ENCODE peak calls at places on chromosomes 3 and 15, in ten cellular contexts. M is GM12878, H is mammary epithelial cell, E is DND-41, Y is Panc1, A is kidney, W is Peyer's patch, G is mesenchymal stem cell, B is cardiac muscle cell, N is HCT116. L is an unnamed sample.

GRCh38 chr15:101810905-101811304 is 1.1 kb upstream of the OR4F15 start:
- DNase-seq in A (no peak), E (no peak), M (no peak), G (peak), Y (no peak), B (peak), W (no peak), H (peak), N (no peak), L (no peak)

GRCh38 chr3:135538123-135538522 is 427.4 kb upstream of the PPP2R3A start:
- DNase-seq in N (no peak), Y (no peak), W (no peak), B (no peak), G (no peak), E (no peak), M (no peak), H (no peak), A (no peak), L (no peak)

GRCh38 chr3:82509951-82510603 is 748.6 kb upstream of the GBE1 start:
- DNase-seq in B (no peak), N (no peak), Y (no peak), E (no peak), M (no peak), W (peak), A (peak), G (no peak), H (peak), L (no peak)

GRCh38 chr3:127682576-127682975 is 9.8 kb downstream of the ABTB1 start:
- DNase-seq in B (no peak), H (no peak), A (peak), W (peak), G (no peak), N (no peak), E (no peak), Y (no peak), M (no peak), L (no peak)

GRCh38 chr3:39960515-39961403 is 151.3 kb downstream of the MYRIP start:
- DNase-seq in B (no peak), N (no peak), M (no peak), E (no peak), G (no peak), H (no peak), A (no peak), W (no peak), Y (no peak), L (no peak)

GRCh38 chr15:59292393-59292792 is 80.3 kb downstream of the MYO1E start:
- DNase-seq in M (no peak), H (peak), N (no peak), G (no peak), A (no peak), Y (no peak), E (no peak), B (no peak), W (no peak), L (no peak)

GRCh38 chr3:172384836-172385235 is 63.4 kb downstream of the GHSR start:
- DNase-seq in G (peak), A (no peak), B (no peak), N (no peak), Y (no peak), E (no peak), W (no peak), M (no peak), H (no peak), L (no peak)

GRCh38 chr15:79524531-79524930 is 92.4 kb downstream of the MINAR1 start:
- DNase-seq in Y (no peak), G (no peak), B (no peak), N (no peak), W (no peak), A (no peak), M (no peak), H (no peak), E (no peak), L (no peak)

GRCh38 chr3:46617941-46618340 is 5.6 kb downstream of the FAM240A start:
- DNase-seq in N (no peak), A (no peak), W (no peak), E (no peak), Y (no peak), G (no peak), H (no peak), B (no peak), M (no peak), L (no peak)

GRCh38 chr3:120688121-120688520 is 6.1 kb upstream of the HGD start:
- DNase-seq in B (no peak), W (no peak), E (no peak), Y (no peak), A (no peak), M (peak), H (no peak), G (peak), N (no peak), L (no peak)

GRCh38 chr3:15055019-15055557 is 10.0 kb downstream of the MRPS25 start:
- DNase-seq in H (no peak), E (no peak), G (no peak), Y (no peak), M (peak), N (no peak), B (no peak), W (no peak), A (no peak), L (no peak)

GRCh38 chr3:184796954-184797353 is 15.0 kb upstream of the VPS8 start:
- DNase-seq in B (no peak), H (no peak), W (no peak), G (no peak), N (no peak), M (no peak), E (no peak), A (no peak), Y (no peak), L (no peak)

GRCh38 chr3:47414161-47414564 is 33.3 kb downstream of the PTPN23 start:
- DNase-seq in B (no peak), M (no peak), Y (no peak), G (no peak), A (no peak), N (no peak), W (no peak), E (no peak), H (no peak), L (no peak)

GRCh38 chr15:58212909-58213526 is 74.8 kb downstream of the AQP9 start:
- DNase-seq in W (no peak), Y (no peak), N (no peak), E (peak), B (peak), M (no peak), H (peak), G (no peak), A (no peak), L (no peak)

GRCh38 chr3:102904629-102905028 is 469.8 kb downstream of the ZPLD1 start:
- DNase-seq in E (no peak), M (no peak), N (no peak), Y (no peak), A (peak), W (peak), H (no peak), B (no peak), G (no peak), L (no peak)

GRCh38 chr3:132064114-132064513 is 29.3 kb upstream of the CPNE4 start:
- DNase-seq in A (no peak), H (no peak), B (peak), N (no peak), M (no peak), W (no peak), Y (no peak), G (no peak), E (no peak), L (no peak)

GRCh38 chr3:31533169-31533870 is 595 bp downstream of the STT3B start:
- DNase-seq in A (peak), Y (no peak), N (no peak), B (peak), H (peak), E (peak), G (peak), W (peak), M (no peak), L (no peak)

GRCh38 chr3:70973558-70973957 is 610.0 kb downstream of the FOXP1 start:
- DNase-seq in G (peak), B (no peak), Y (no peak), N (no peak), M (no peak), H (peak), A (no peak), W (no peak), E (no peak), L (peak)

GRCh38 chr15:81914734-81915234 is 131.0 kb downstream of the MEX3B start:
- DNase-seq in H (no peak), Y (no peak), W (no peak), B (peak), E (no peak), N (no peak), G (no peak), M (no peak), A (no peak), L (no peak)

GRCh38 chr15:65354835-65355172 is 23.0 kb downstream of the IGDCC3 start:
- DNase-seq in H (no peak), G (no peak), E (no peak), M (no peak), W (no peak), Y (no peak), N (no peak), A (peak), B (no peak), L (no peak)

GRCh38 chr3:57951106-57951882 is 56.9 kb upstream of the FLNB start:
- DNase-seq in M (no peak), W (peak), A (peak), G (peak), N (peak), E (no peak), H (peak), Y (no peak), B (peak), L (no peak)

GRCh38 chr3:142680710-142681109 is 43.1 kb upstream of the TRPC1 start:
- DNase-seq in N (no peak), M (no peak), H (peak), B (no peak), E (no peak), G (no peak), A (no peak), W (no peak), Y (no peak), L (no peak)

GRCh38 chr3:104832530-104832929 is 534.2 kb upstream of the ALCAM start:
- DNase-seq in B (no peak), W (no peak), A (no peak), N (no peak), M (no peak), Y (no peak), G (no peak), H (no peak), E (no peak), L (no peak)

GRCh38 chr15:31752363-31752762 is 278.0 kb upstream of the CHRNA7 start:
- DNase-seq in H (peak), E (no peak), W (no peak), G (no peak), M (no peak), B (no peak), A (no peak), N (no peak), Y (no peak), L (no peak)

GRCh38 chr15:74955796-74956647 is 550 bp downstream of the RPP25 start:
- DNase-seq in N (no peak), E (no peak), G (peak), H (no peak), B (peak), Y (no peak), M (no peak), W (peak), A (peak), L (no peak)

GRCh38 chr15:74956648-74957300 is at the start of gene RPP25:
- DNase-seq in M (no peak), N (peak), G (peak), Y (peak), B (peak), H (peak), W (peak), E (no peak), A (peak), L (no peak)

GRCh38 chr15:74958320-74958907 is 1.8 kb upstream of the RPP25 start:
- DNase-seq in H (no peak), N (no peak), M (no peak), G (peak), W (peak), B (peak), A (peak), Y (no peak), E (no peak), L (no peak)

GRCh38 chr15:74958908-74959642 is 2.5 kb upstream of the RPP25 start:
- DNase-seq in E (no peak), G (no peak), B (no peak), H (no peak), W (no peak), M (no peak), A (peak), Y (no peak), N (no peak), L (no peak)

GRCh38 chr15:74957301-74958035 is 896 bp upstream of the RPP25 start:
- DNase-seq in M (no peak), B (peak), H (no peak), W (no peak), E (no peak), Y (no peak), A (peak), G (no peak), N (no peak), L (no peak)
- H3K27ac ChIP-seq in M (no peak), B (no peak), H (no peak), W (peak), E (no peak), Y (peak), A (no peak), G (no peak), N (peak), L (peak)

GRCh38 chr3:147415819-147416218 is 6.7 kb downstream of the ZIC1 start:
- DNase-seq in E (no peak), G (no peak), W (no peak), M (no peak), A (no peak), B (no peak), N (no peak), Y (no peak), H (no peak), L (no peak)

GRCh38 chr3:147418352-147418751 is 9.2 kb downstream of the ZIC1 start:
- DNase-seq in M (no peak), W (no peak), E (no peak), H (no peak), N (no peak), B (no peak), G (no peak), A (no peak), Y (no peak), L (no peak)

GRCh38 chr3:147419062-147419701 is 10.0 kb downstream of the ZIC1 start:
- DNase-seq in B (peak), M (no peak), Y (no peak), E (no peak), W (no peak), A (peak), N (no peak), G (peak), H (no peak), L (no peak)

GRCh38 chr3:147419731-147420360 is 10.7 kb downstream of the ZIC1 start:
- DNase-seq in H (no peak), M (no peak), A (no peak), N (no peak), G (no peak), Y (no peak), E (no peak), B (no peak), W (no peak), L (no peak)

GRCh38 chr3:147417896-147418295 is 8.7 kb downstream of the ZIC1 start:
- DNase-seq in Y (no peak), H (no peak), W (no peak), N (no peak), B (no peak), A (no peak), E (no peak), M (no peak), G (no peak), L (no peak)
- H3K27ac ChIP-seq in Y (no peak), H (no peak), W (no peak), N (no peak), B (no peak), A (no peak), E (no peak), M (no peak), G (no peak), L (no peak)

DNA sequence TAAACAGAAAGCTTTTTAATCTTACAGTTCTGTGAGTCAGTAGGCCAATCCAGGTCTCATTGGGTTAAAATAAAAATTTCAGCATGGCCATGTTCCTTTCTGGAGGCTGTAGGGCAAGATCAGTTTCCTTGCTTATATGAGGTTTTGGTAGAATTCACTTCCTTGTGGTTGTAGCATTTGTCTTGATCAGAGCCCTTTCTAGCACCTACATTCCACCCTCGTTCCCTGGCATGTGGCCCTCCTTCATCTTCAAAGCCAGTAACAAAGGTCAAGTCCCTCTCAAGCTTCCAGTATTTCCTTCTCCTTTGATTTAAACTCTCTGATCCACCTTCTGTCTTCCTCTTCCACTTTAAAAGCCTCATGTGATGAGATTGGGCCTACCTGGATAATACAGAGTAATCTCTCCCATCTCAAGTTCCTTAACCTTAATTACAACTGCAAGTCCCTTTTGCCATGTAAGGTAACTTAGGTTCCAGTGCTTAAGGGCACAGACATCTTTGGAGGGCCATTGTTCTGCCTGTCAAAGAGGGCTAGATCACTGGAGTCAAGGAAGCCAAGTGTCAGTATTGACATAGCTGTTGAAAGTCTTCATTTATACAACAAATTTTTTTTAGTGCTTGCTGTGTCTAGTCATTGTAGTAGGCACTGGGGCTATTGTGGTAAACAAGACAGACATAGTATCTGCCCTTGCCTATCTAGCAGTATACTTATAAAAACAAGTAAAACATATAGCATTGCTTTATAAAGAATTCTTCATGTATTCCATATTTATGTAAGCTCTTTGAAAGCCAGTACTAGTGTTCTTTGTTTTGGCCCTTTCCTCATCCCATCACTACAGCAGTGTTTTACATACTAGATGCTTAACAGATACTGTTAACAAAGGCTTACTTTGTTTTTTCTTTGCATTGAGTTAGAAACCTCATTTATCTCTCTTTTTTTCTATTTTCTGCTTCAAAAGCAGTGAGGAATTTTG is 40.6 kb downstream of the GLCE start:
- DNase-seq in E (no peak), A (no peak), N (peak), B (no peak), H (no peak), M (no peak), Y (no peak), W (no peak), G (no peak), L (no peak)
- H3K27ac ChIP-seq in E (no peak), A (no peak), N (peak), B (peak), H (no peak), M (no peak), Y (no peak), W (no peak), G (no peak), L (no peak)

GRCh38 chr3:161069441-161070251 is 35.5 kb downstream of the B3GALNT1 start:
- DNase-seq in H (peak), G (peak), M (peak), E (peak), A (no peak), N (no peak), W (no peak), Y (peak), B (no peak), L (peak)
- H3K27ac ChIP-seq in H (no peak), G (no peak), M (peak), E (peak), A (no peak), N (no peak), W (no peak), Y (peak), B (no peak), L (peak)

DNA sequence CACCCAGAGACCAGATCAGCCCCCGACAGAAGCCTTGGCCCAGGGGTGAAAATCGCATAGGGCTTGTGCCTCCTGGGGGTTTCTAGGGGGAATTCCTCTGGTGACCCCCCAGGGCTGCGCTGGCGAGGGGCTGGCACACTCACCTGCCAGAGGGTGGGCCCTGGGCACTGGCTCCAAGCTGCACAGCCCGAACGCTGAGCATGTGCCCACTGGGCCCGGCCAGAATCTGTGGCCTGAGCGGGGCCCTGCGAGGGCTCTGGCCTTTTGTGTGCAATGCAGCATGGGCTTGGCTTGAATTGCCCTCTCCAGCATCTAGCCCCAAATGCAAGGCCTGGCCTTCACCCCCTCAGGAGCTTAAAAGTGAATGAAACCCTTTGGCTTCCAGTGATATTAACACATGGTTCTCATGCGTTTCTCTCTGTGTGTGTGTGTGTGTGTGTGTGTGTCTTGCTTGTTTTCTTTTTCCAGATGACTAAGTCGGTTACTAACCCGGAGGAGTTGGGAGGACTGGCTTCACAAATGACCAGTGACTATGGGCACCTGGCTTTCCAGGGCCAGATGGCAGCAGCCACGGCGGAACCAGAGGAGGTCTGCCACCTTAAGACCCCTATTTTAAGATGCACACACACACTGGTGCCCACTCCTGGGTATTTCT is 259.1 kb upstream of the TPM1 start:
- DNase-seq in N (no peak), E (no peak), G (peak), Y (no peak), W (no peak), B (no peak), H (peak), M (no peak), A (peak), L (no peak)
- H3K27ac ChIP-seq in N (no peak), E (no peak), G (peak), Y (peak), W (no peak), B (no peak), H (no peak), M (no peak), A (no peak), L (no peak)